ENCODE peak calls at places on chromosomes 7 and 10, in seven cellular contexts. F, O, I, R, K, T and E are unnamed samples.

GRCh38 chr7:114048386-114049235 is 129.8 kb upstream of the PPP1R3A start:
- DNase-seq in F (no peak), O (no peak), I (peak; percentile 8), R (peak; percentile 59), K (peak; percentile 34), T (no peak), E (no peak)

GRCh38 chr10:35803046-35803445 is 160.9 kb upstream of the FZD8 start:
- DNase-seq in F (no peak), O (no peak), I (no peak), R (no peak), K (no peak), T (no peak), E (no peak)

GRCh38 chr7:5525271-5526189 is 101.9 kb upstream of the TNRC18 start:
- DNase-seq in F (no peak), O (no peak), I (no peak), R (no peak), K (peak; percentile 80), T (no peak), E (no peak)

GRCh38 chr10:80498833-80499671 is 38.6 kb upstream of the SH2D4B start:
- DNase-seq in F (peak; percentile 68), O (peak; percentile 96), I (peak; percentile 93), R (no peak), K (peak; percentile 99), T (peak; percentile 82), E (no peak)

GRCh38 chr7:105141068-105141467 is 127.1 kb downstream of the KMT2E start:
- DNase-seq in F (no peak), O (no peak), I (peak; percentile 25), R (no peak), K (peak; percentile 60), T (no peak), E (peak; percentile 24)

GRCh38 chr10:104622598-104623209 is 18.4 kb upstream of the SORCS3 start:
- DNase-seq in F (no peak), O (no peak), I (peak; percentile 78), R (peak; percentile 18), K (no peak), T (no peak), E (no peak)

GRCh38 chr10:81963606-81964005 is 88.6 kb downstream of the NRG3 start:
- DNase-seq in F (no peak), O (no peak), I (no peak), R (no peak), K (no peak), T (no peak), E (no peak)

GRCh38 chr10:124755581-124755980 is 11.4 kb upstream of the FAM53B start:
- DNase-seq in F (no peak), O (no peak), I (no peak), R (no peak), K (no peak), T (no peak), E (no peak)

GRCh38 chr10:123442901-123443300 is 223.3 kb upstream of the GPR26 start:
- DNase-seq in F (no peak), O (no peak), I (no peak), R (no peak), K (no peak), T (no peak), E (no peak)

GRCh38 chr7:1341995-1342645 is 109.4 kb downstream of the UNCX start:
- DNase-seq in F (no peak), O (peak; percentile 39), I (no peak), R (no peak), K (no peak), T (no peak), E (no peak)

GRCh38 chr10:97788552-97789442 is 17.0 kb upstream of the SFRP5 start:
- DNase-seq in F (no peak), O (no peak), I (no peak), R (no peak), K (peak; percentile 59), T (peak; percentile 48), E (no peak)

GRCh38 chr10:127996586-127996985 is 89.7 kb downstream of the PTPRE start:
- DNase-seq in F (no peak), O (peak; percentile 72), I (no peak), R (no peak), K (peak; percentile 82), T (no peak), E (no peak)

GRCh38 chr10:194281-194680 is 59.0 kb downstream of the ZMYND11 start:
- DNase-seq in F (no peak), O (no peak), I (no peak), R (no peak), K (no peak), T (no peak), E (no peak)

GRCh38 chr7:128946936-128947830 is 9.5 kb downstream of the IRF5 start:
- DNase-seq in F (no peak), O (no peak), I (no peak), R (no peak), K (no peak), T (no peak), E (no peak)

GRCh38 chr7:138549082-138549481 is 89.0 kb downstream of the TRIM24 start:
- DNase-seq in F (no peak), O (no peak), I (no peak), R (no peak), K (no peak), T (peak; percentile 16), E (no peak)

GRCh38 chr7:138008588-138009349 is 6.9 kb upstream of the CREB3L2 start:
- DNase-seq in F (peak; percentile 20), O (no peak), I (peak; percentile 16), R (peak; percentile 83), K (peak; percentile 80), T (peak; percentile 21), E (no peak)

GRCh38 chr10:64416011-64416410 is 894.8 kb downstream of the REEP3 start:
- DNase-seq in F (no peak), O (no peak), I (no peak), R (no peak), K (no peak), T (no peak), E (no peak)

GRCh38 chr10:77771450-77771849 is 133.8 kb upstream of the KCNMA1 start:
- DNase-seq in F (no peak), O (no peak), I (no peak), R (no peak), K (no peak), T (no peak), E (no peak)

GRCh38 chr10:28217848-28218247 is 85.0 kb downstream of the MPP7 start:
- DNase-seq in F (no peak), O (no peak), I (peak; percentile 54), R (no peak), K (peak; percentile 75), T (no peak), E (no peak)

DNA sequence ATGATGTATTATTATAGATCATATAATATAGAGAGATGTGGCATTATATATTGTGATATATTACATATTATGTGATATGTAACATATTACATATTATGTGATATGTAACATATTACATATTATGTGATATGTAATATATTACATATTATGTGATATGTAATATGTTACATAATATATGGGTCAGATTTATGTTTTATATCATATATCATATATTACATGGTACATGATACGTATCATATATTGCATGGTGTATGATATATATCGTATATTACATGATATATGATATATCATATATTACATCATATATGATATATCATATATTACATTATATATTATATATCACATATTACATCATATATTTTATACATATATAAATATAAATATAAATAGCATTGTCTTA is 164.1 kb upstream of the NEBL start:
- DNase-seq in F (no peak), O (no peak), I (no peak), R (no peak), K (no peak), T (no peak), E (no peak)
- TF ChIP-seq CTCF in F (no peak), O (no peak), I (no peak), R (no peak), K (no peak), T (no peak), E (no peak)

GRCh38 chr10:51063166-51063565 is 11.1 kb upstream of the PRKG1 start:
- DNase-seq in F (no peak), O (no peak), I (no peak), R (no peak), K (no peak), T (no peak), E (no peak)

GRCh38 chr10:51057925-51058324 is 16.4 kb upstream of the PRKG1 start:
- DNase-seq in F (no peak), O (no peak), I (no peak), R (no peak), K (no peak), T (no peak), E (no peak)

DNA sequence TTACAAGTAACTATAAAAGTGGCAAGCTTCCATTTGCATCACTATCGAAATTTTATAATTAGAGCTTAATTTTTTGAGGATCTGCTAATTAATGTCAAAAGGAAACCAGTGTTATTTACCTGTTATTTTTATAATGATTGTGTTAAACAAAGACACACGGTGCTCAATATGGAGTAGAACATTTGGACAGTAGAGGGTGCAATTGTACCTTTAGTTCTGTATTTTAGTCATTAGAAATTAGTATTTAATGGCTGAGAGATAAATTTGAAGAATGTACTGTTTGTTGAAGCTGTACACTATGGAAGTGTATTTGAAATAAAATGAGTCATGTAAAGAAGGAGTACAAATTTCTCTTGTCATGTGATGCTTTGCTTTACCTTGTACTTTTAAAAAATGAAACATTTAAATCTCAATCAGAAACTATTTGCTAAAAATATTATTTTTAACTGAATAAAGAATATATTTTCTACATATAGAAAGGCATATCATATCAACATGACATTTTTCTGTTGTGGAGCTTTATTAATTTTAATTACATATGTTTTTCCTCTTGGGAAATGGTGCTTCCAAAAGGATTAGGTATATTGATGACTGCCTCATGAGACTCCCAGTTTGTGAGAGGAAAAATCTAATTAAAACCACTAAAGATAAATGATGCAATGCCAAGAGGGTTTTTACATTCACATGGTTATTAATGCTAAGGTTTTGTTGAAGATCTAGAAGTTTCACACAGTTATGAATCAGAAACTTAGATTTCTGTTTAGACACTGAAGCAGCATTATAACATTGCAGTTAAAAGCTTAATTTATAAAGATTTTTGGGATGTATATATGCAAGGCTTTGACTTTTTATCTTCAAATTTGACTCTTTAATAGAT is 10.4 kb upstream of the PRKG1 start:
- DNase-seq in F (no peak), O (no peak), I (peak; percentile 25), R (peak; percentile 43), K (peak; percentile 78), T (no peak), E (no peak)
- TF ChIP-seq CTCF in F (no peak), O (peak; percentile 71), I (peak; percentile 67), R (peak; percentile 64), K (peak; percentile 60), T (peak; percentile 41), E (peak; percentile 62)

DNA sequence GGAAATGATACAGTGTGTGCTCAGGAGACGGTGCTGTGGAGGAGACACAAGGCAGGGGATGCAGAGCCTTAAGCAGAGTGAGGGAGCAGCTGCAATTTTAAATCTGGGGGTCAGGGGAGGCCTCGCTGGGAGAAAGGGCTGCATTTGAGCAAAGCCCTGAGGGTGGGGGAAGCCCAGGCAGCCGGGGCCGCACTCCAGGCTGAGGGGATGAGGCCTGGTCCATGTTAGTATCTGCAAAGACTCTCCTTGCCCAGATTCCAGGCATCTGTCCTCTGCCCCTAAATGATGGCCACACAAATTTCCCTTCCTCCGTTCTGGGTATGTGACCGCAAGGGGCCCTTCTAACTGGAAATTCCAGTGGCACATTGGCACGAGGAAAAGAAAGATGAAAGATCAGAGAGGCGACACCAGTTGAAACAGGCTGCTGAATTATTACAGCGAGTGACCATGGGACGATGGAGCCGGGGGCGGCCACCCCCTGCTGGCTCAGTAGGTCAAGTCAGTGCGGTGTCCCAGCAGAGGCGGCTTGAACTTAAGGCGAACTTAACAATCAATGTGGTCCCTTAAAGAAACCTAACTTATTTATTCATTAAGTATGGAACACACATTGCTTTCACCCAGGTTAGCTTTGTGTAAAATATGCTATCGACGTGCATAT is 62.3 kb upstream of the KAT6B start:
- DNase-seq in F (no peak), O (no peak), I (no peak), R (no peak), K (no peak), T (no peak), E (no peak)
- TF ChIP-seq CTCF in F (no peak), O (no peak), I (no peak), R (no peak), K (no peak), T (no peak), E (no peak)

GRCh38 chr7:90403174-90404113 is at the start of gene CLDN12:
- DNase-seq in F (peak; percentile 72), O (peak; percentile 91), I (peak; percentile 92), R (peak; percentile 73), K (peak; percentile 99), T (peak; percentile 89), E (peak; percentile 34)
- TF ChIP-seq CTCF in F (no peak), O (no peak), I (no peak), R (no peak), K (no peak), T (no peak), E (no peak)